ENCODE peak calls at places on chromosomes 6 and 20, in seven cellular contexts. Z is GM04503; Y is activated T-helper 2 cell treated with anti-CD3 and anti-CD28 coated beads, Interferon-gamma antibody, Interleukin-2, Interleukin-4, amounts not matched to agents 10 μg/mL and 5 μg/mL and 100 μg/mL, durations not matched to agents 14 hours and 24 hours and 36 hours; G is NCI-H1092 treated with DMSO at 0.1 percent for 48 hours; A is C1 segment of cervical spinal cord; C is activated T-cell treated with anti-CD3 and anti-CD28 coated beads, Interleukin-2, amount 50 U/mL, for 4 hours; K is GM03348. U is an unnamed sample.

GRCh38 chr6:15585936-15586335 is 76.9 kb downstream of the DTNBP1 start:
- DNase-seq in C (no peak), K (no peak), Y (no peak), Z (no peak), G (no peak), A (no peak), U (no peak)

GRCh38 chr6:110459137-110459536 is 17.3 kb downstream of the SLC22A16 start:
- DNase-seq in Y (no peak), A (no peak), C (no peak), G (no peak), Z (no peak), K (no peak), U (no peak)

GRCh38 chr6:56238352-56238751 is 9.0 kb downstream of the COL21A1 start:
- DNase-seq in Z (no peak), A (no peak), G (no peak), Y (no peak), K (no peak), C (no peak), U (no peak)

GRCh38 chr6:108748959-108749358 is 99.3 kb upstream of the ARMC2 start:
- DNase-seq in G (no peak), A (no peak), K (no peak), C (no peak), Z (no peak), Y (no peak), U (no peak)

GRCh38 chr20:23320317-23320716 is 30.3 kb upstream of the NXT1 start:
- DNase-seq in C (no peak), G (no peak), Y (no peak), Z (no peak), A (no peak), K (peak), U (no peak)

GRCh38 chr6:17045581-17046322 is 56.1 kb upstream of the STMND1 start:
- DNase-seq in G (no peak), K (peak), C (no peak), A (no peak), Z (peak), Y (no peak), U (no peak)

GRCh38 chr6:128112494-128112893 is 211.6 kb upstream of the THEMIS start:
- DNase-seq in G (no peak), Z (no peak), C (no peak), K (no peak), A (no peak), Y (no peak), U (peak)

GRCh38 chr6:56963043-56963442 is 8.1 kb downstream of the BEND6 start:
- DNase-seq in Z (no peak), C (no peak), A (no peak), Y (no peak), G (no peak), K (no peak), U (no peak)

GRCh38 chr6:134732761-134733160 is 217.1 kb downstream of the ALDH8A1 start:
- DNase-seq in K (no peak), A (no peak), G (no peak), Y (no peak), C (no peak), Z (no peak), U (no peak)

GRCh38 chr6:119148825-119149525 is 70.5 kb upstream of the FAM184A start:
- DNase-seq in Z (no peak), G (no peak), K (peak), A (no peak), C (no peak), Y (no peak), U (no peak)

GRCh38 chr20:2002365-2002764 is 8.5 kb upstream of the PDYN start:
- DNase-seq in K (no peak), Y (no peak), A (no peak), G (no peak), Z (no peak), C (no peak), U (no peak)

GRCh38 chr20:57393321-57394086 is 2.3 kb downstream of the RBM38 start:
- DNase-seq in C (no peak), A (no peak), G (peak), K (no peak), Z (no peak), Y (no peak), U (no peak)

GRCh38 chr6:129498556-129498940 is 211.4 kb downstream of the ARHGAP18 start:
- DNase-seq in Z (no peak), G (no peak), C (no peak), A (no peak), Y (no peak), K (peak), U (no peak)

GRCh38 chr6:20454201-20454824 is 52.6 kb downstream of the E2F3 start:
- DNase-seq in Z (no peak), A (no peak), K (no peak), C (no peak), G (no peak), Y (no peak), U (no peak)

GRCh38 chr6:85404497-85405174 is 45.2 kb upstream of the NT5E start:
- DNase-seq in A (no peak), K (peak), Z (peak), Y (no peak), C (no peak), G (no peak), U (no peak)

GRCh38 chr20:62551408-62552323 is 75.9 kb upstream of the GATA5 start:
- DNase-seq in Y (no peak), Z (no peak), A (no peak), G (no peak), C (no peak), K (no peak), U (no peak)

GRCh38 chr6:100304575-100304974 is 160.1 kb downstream of the SIM1 start:
- DNase-seq in G (no peak), Y (no peak), K (no peak), Z (no peak), C (no peak), A (no peak), U (no peak)

GRCh38 chr20:12171927-12172581 is 254.4 kb downstream of the BTBD3 start:
- DNase-seq in G (peak), C (no peak), Z (peak), K (peak), Y (no peak), A (peak), U (peak)

GRCh38 chr20:62946918-62947317 is 5.6 kb upstream of the SLC17A9 start:
- DNase-seq in G (no peak), A (no peak), Z (no peak), Y (no peak), C (no peak), K (no peak), U (no peak)

GRCh38 chr6:114049367-114049966 is 78.5 kb upstream of the HDAC2 start:
- DNase-seq in A (no peak), C (no peak), Z (no peak), G (no peak), Y (no peak), K (no peak), U (no peak)

GRCh38 chr20:62186887-62187866 is 4.3 kb downstream of the MTG2 start:
- DNase-seq in A (no peak), K (peak), Z (peak), Y (no peak), C (no peak), G (no peak), U (no peak)

GRCh38 chr6:119348308-119349040 is 1.1 kb downstream of the MAN1A1 start:
- DNase-seq in Y (peak), G (no peak), K (peak), C (peak), A (no peak), Z (no peak), U (no peak)

GRCh38 chr6:128712898-128713297 is 170.0 kb upstream of the LAMA2 start:
- DNase-seq in Y (no peak), A (no peak), C (no peak), K (no peak), Z (no peak), G (no peak), U (no peak)

GRCh38 chr20:5848711-5849505 is 98.7 kb downstream of the SHLD1 start:
- DNase-seq in A (no peak), K (peak), Y (no peak), C (no peak), Z (no peak), G (peak), U (no peak)

GRCh38 chr6:14917101-14917500 is 328.8 kb upstream of the JARID2 start:
- DNase-seq in Z (no peak), A (no peak), C (no peak), Y (no peak), K (peak), G (no peak), U (no peak)

GRCh38 chr6:168908887-168909286 is 344.8 kb downstream of the THBS2 start:
- DNase-seq in Z (peak), C (no peak), Y (no peak), G (no peak), A (no peak), K (peak), U (no peak)

GRCh38 chr6:132084811-132085509 is 133.8 kb upstream of the CCN2 start:
- DNase-seq in A (no peak), C (no peak), Z (peak), Y (no peak), K (peak), G (no peak), U (no peak)

GRCh38 chr20:62618622-62619529 is 23.4 kb upstream of the SLCO4A1 start:
- DNase-seq in Y (peak), Z (no peak), K (no peak), G (no peak), C (peak), A (no peak), U (no peak)

GRCh38 chr20:51043811-51044210 is 20.9 kb upstream of the KCNG1 start:
- DNase-seq in A (no peak), C (no peak), Z (no peak), Y (no peak), G (no peak), K (no peak), U (no peak)

GRCh38 chr6:165883851-165884640 is 221.0 kb upstream of the PDE10A start:
- DNase-seq in C (no peak), K (peak), G (no peak), Y (no peak), Z (no peak), A (no peak), U (no peak)

U was measured in NCI-H1417.